ENCODE peak calls at places on chromosomes 2 and 18, in four cellular contexts. Q is G401, S is hippocampal formation, R is GM03348. U is an unnamed sample.

GRCh38 chr2:174121612-174122011 is 126.7 kb downstream of the OLA1 start:
- DNase-seq in R (no peak), Q (no peak), S (no peak), U (no peak)

GRCh38 chr18:37575646-37576045 is 10.0 kb upstream of the CELF4 start:
- DNase-seq in Q (no peak), S (no peak), R (no peak), U (no peak)

GRCh38 chr2:6723865-6724571 is 141.7 kb downstream of the CMPK2 start:
- DNase-seq in S (no peak), R (no peak), Q (peak; percentile 34), U (no peak)

GRCh38 chr18:70028734-70029133 is 81.1 kb upstream of the CD226 start:
- DNase-seq in R (no peak), Q (no peak), S (no peak), U (no peak)

GRCh38 chr2:33859191-33859590 is 260.1 kb upstream of the FAM98A start:
- DNase-seq in S (no peak), R (no peak), Q (no peak), U (no peak)

GRCh38 chr18:58394046-58394445 is 234.8 kb downstream of the ALPK2 start:
- DNase-seq in Q (no peak), S (no peak), R (peak; percentile 24), U (peak; percentile 62)

GRCh38 chr2:80454628-80455027 is 150.1 kb upstream of the LRRTM1 start:
- DNase-seq in S (peak; percentile 75), Q (peak; percentile 98), R (no peak), U (no peak)

GRCh38 chr2:39607538-39608211 is 58.0 kb upstream of the TMEM178A start:
- DNase-seq in S (no peak), Q (peak; percentile 58), R (no peak), U (no peak)

GRCh38 chr18:14943486-14943885 is 195.5 kb downstream of the ANKRD30B start:
- DNase-seq in R (no peak), S (no peak), Q (no peak), U (no peak)

GRCh38 chr2:204072443-204073324 is 136.1 kb downstream of the ICOS start:
- DNase-seq in Q (no peak), R (peak; percentile 18), S (no peak), U (peak; percentile 22)

GRCh38 chr2:100895402-100895801 is 75.5 kb downstream of the NPAS2 start:
- DNase-seq in R (no peak), S (no peak), Q (peak; percentile 12), U (no peak)

GRCh38 chr2:181673178-181673577 is 7.1 kb downstream of the NEUROD1 start:
- DNase-seq in R (no peak), Q (peak; percentile 93), S (no peak), U (no peak)

GRCh38 chr2:108396845-108397244 is 19.1 kb downstream of the SULT1C4 start:
- DNase-seq in S (no peak), R (no peak), Q (no peak), U (peak; percentile 52)

GRCh38 chr2:240875228-240876034 is 6.8 kb downstream of the AGXT start:
- DNase-seq in R (no peak), Q (no peak), S (no peak), U (no peak)

U was measured in fibroblast of mammary gland.